ENCODE peak calls at places on chromosomes 2 and 18, in ten cellular contexts. One of them, this sample, is unnamed.

GRCh38 chr2:133362061-133362476 is 206.2 kb downstream of the NCKAP5 start:
- DNase-seq in DND-41: no peak
- DNase-seq in fibroblast of lung: peak
- DNase-seq in Karpas-422: no peak
- DNase-seq in adipocyte: peak
- DNase-seq in NT2/D1: no peak
- DNase-seq in neuronal stem cell: no peak
- DNase-seq in mesenchymal stem cell: peak
- DNase-seq in SK-N-SH: no peak
- DNase-seq in mammary epithelial cell: peak
- DNase-seq in this sample: no peak

GRCh38 chr2:120486946-120487345 is 141.0 kb downstream of the INHBB start:
- DNase-seq in Karpas-422: no peak
- DNase-seq in mammary epithelial cell: no peak
- DNase-seq in adipocyte: no peak
- DNase-seq in SK-N-SH: no peak
- DNase-seq in fibroblast of lung: no peak
- DNase-seq in mesenchymal stem cell: peak
- DNase-seq in NT2/D1: no peak
- DNase-seq in DND-41: no peak
- DNase-seq in neuronal stem cell: no peak
- DNase-seq in this sample: no peak

GRCh38 chr2:200634231-200634964 is 48.6 kb downstream of the AOX1 start:
- DNase-seq in SK-N-SH: no peak
- DNase-seq in fibroblast of lung: no peak
- DNase-seq in DND-41: no peak
- DNase-seq in adipocyte: no peak
- DNase-seq in NT2/D1: no peak
- DNase-seq in Karpas-422: no peak
- DNase-seq in mammary epithelial cell: no peak
- DNase-seq in neuronal stem cell: no peak
- DNase-seq in mesenchymal stem cell: no peak
- DNase-seq in this sample: no peak

GRCh38 chr2:210046851-210047486 is 44.5 kb downstream of the RPE start:
- DNase-seq in NT2/D1: peak
- DNase-seq in adipocyte: no peak
- DNase-seq in mesenchymal stem cell: no peak
- DNase-seq in fibroblast of lung: no peak
- DNase-seq in Karpas-422: no peak
- DNase-seq in mammary epithelial cell: no peak
- DNase-seq in neuronal stem cell: no peak
- DNase-seq in SK-N-SH: no peak
- DNase-seq in DND-41: no peak
- DNase-seq in this sample: no peak

GRCh38 chr2:232203166-232203891 is 175.2 kb upstream of the ALPP start:
- DNase-seq in neuronal stem cell: no peak
- DNase-seq in DND-41: no peak
- DNase-seq in mesenchymal stem cell: no peak
- DNase-seq in SK-N-SH: no peak
- DNase-seq in NT2/D1: no peak
- DNase-seq in Karpas-422: no peak
- DNase-seq in adipocyte: no peak
- DNase-seq in mammary epithelial cell: no peak
- DNase-seq in fibroblast of lung: peak
- DNase-seq in this sample: no peak

GRCh38 chr2:234334146-234334545 is 162.7 kb downstream of the ARL4C start:
- DNase-seq in mesenchymal stem cell: peak
- DNase-seq in neuronal stem cell: no peak
- DNase-seq in NT2/D1: peak
- DNase-seq in adipocyte: no peak
- DNase-seq in fibroblast of lung: no peak
- DNase-seq in Karpas-422: no peak
- DNase-seq in mammary epithelial cell: peak
- DNase-seq in DND-41: no peak
- DNase-seq in SK-N-SH: peak
- DNase-seq in this sample: no peak

GRCh38 chr2:223459328-223459939 is 142.7 kb downstream of the SCG2 start:
- DNase-seq in DND-41: no peak
- DNase-seq in mesenchymal stem cell: peak
- DNase-seq in adipocyte: peak
- DNase-seq in SK-N-SH: peak
- DNase-seq in mammary epithelial cell: peak
- DNase-seq in fibroblast of lung: peak
- DNase-seq in Karpas-422: peak
- DNase-seq in neuronal stem cell: no peak
- DNase-seq in NT2/D1: no peak
- DNase-seq in this sample: peak

GRCh38 chr2:29606105-29606871 is 315.1 kb downstream of the ALK start:
- DNase-seq in mammary epithelial cell: peak
- DNase-seq in fibroblast of lung: peak
- DNase-seq in Karpas-422: no peak
- DNase-seq in neuronal stem cell: no peak
- DNase-seq in DND-41: no peak
- DNase-seq in adipocyte: peak
- DNase-seq in NT2/D1: no peak
- DNase-seq in mesenchymal stem cell: peak
- DNase-seq in SK-N-SH: no peak
- DNase-seq in this sample: no peak

GRCh38 chr18:30177056-30177455 is 865.5 kb downstream of the DSC3 start:
- DNase-seq in adipocyte: peak
- DNase-seq in fibroblast of lung: peak
- DNase-seq in DND-41: no peak
- DNase-seq in NT2/D1: no peak
- DNase-seq in mesenchymal stem cell: peak
- DNase-seq in Karpas-422: no peak
- DNase-seq in SK-N-SH: no peak
- DNase-seq in neuronal stem cell: no peak
- DNase-seq in mammary epithelial cell: peak
- DNase-seq in this sample: no peak

GRCh38 chr2:202149155-202149762 is 76.2 kb downstream of the KIAA2012 start:
- DNase-seq in NT2/D1: peak
- DNase-seq in mesenchymal stem cell: no peak
- DNase-seq in adipocyte: no peak
- DNase-seq in SK-N-SH: no peak
- DNase-seq in mammary epithelial cell: peak
- DNase-seq in neuronal stem cell: peak
- DNase-seq in DND-41: no peak
- DNase-seq in fibroblast of lung: peak
- DNase-seq in Karpas-422: peak
- DNase-seq in this sample: no peak

GRCh38 chr2:33477473-33478468 is 1.3 kb downstream of the RASGRP3 start:
- DNase-seq in mesenchymal stem cell: peak
- DNase-seq in Karpas-422: peak
- DNase-seq in mammary epithelial cell: no peak
- DNase-seq in SK-N-SH: no peak
- DNase-seq in adipocyte: no peak
- DNase-seq in NT2/D1: no peak
- DNase-seq in DND-41: no peak
- DNase-seq in fibroblast of lung: no peak
- DNase-seq in neuronal stem cell: no peak
- DNase-seq in this sample: no peak

GRCh38 chr2:80016166-80016565 is 288.4 kb downstream of the LRRTM1 start:
- DNase-seq in SK-N-SH: no peak
- DNase-seq in fibroblast of lung: no peak
- DNase-seq in adipocyte: no peak
- DNase-seq in mammary epithelial cell: no peak
- DNase-seq in mesenchymal stem cell: no peak
- DNase-seq in NT2/D1: no peak
- DNase-seq in neuronal stem cell: no peak
- DNase-seq in Karpas-422: no peak
- DNase-seq in DND-41: no peak
- DNase-seq in this sample: no peak

GRCh38 chr2:18479901-18480369 is 80.5 kb downstream of the RDH14 start:
- DNase-seq in SK-N-SH: no peak
- DNase-seq in NT2/D1: no peak
- DNase-seq in neuronal stem cell: no peak
- DNase-seq in adipocyte: peak
- DNase-seq in DND-41: no peak
- DNase-seq in mammary epithelial cell: no peak
- DNase-seq in Karpas-422: no peak
- DNase-seq in mesenchymal stem cell: no peak
- DNase-seq in fibroblast of lung: peak
- DNase-seq in this sample: no peak

GRCh38 chr2:23367760-23368159 is 17.2 kb upstream of the KLHL29 start:
- DNase-seq in fibroblast of lung: peak
- DNase-seq in adipocyte: peak
- DNase-seq in mesenchymal stem cell: no peak
- DNase-seq in SK-N-SH: no peak
- DNase-seq in neuronal stem cell: no peak
- DNase-seq in DND-41: no peak
- DNase-seq in NT2/D1: no peak
- DNase-seq in mammary epithelial cell: peak
- DNase-seq in Karpas-422: no peak
- DNase-seq in this sample: no peak
- H3K9ac ChIP-seq in fibroblast of lung: no peak
- H3K9ac ChIP-seq in adipocyte: peak
- H3K9ac ChIP-seq in mesenchymal stem cell: peak
- H3K9ac ChIP-seq in SK-N-SH: no peak
- H3K9ac ChIP-seq in neuronal stem cell: no peak
- H3K9ac ChIP-seq in DND-41: no peak
- H3K9ac ChIP-seq in NT2/D1: no peak
- H3K9ac ChIP-seq in mammary epithelial cell: no peak
- H3K9ac ChIP-seq in Karpas-422: no peak
- H3K9ac ChIP-seq in this sample: no peak

GRCh38 chr2:149657393-149657792 is 69.8 kb upstream of the MMADHC start:
- DNase-seq in mesenchymal stem cell: no peak
- DNase-seq in NT2/D1: no peak
- DNase-seq in Karpas-422: no peak
- DNase-seq in adipocyte: no peak
- DNase-seq in neuronal stem cell: no peak
- DNase-seq in mammary epithelial cell: no peak
- DNase-seq in fibroblast of lung: no peak
- DNase-seq in SK-N-SH: no peak
- DNase-seq in DND-41: no peak
- DNase-seq in this sample: no peak
- H3K9ac ChIP-seq in mesenchymal stem cell: no peak
- H3K9ac ChIP-seq in NT2/D1: no peak
- H3K9ac ChIP-seq in Karpas-422: no peak
- H3K9ac ChIP-seq in adipocyte: no peak
- H3K9ac ChIP-seq in neuronal stem cell: no peak
- H3K9ac ChIP-seq in mammary epithelial cell: no peak
- H3K9ac ChIP-seq in fibroblast of lung: no peak
- H3K9ac ChIP-seq in SK-N-SH: no peak
- H3K9ac ChIP-seq in DND-41: no peak
- H3K9ac ChIP-seq in this sample: no peak

GRCh38 chr2:110103060-110103961 is 12.3 kb downstream of the MALL start:
- DNase-seq in neuronal stem cell: no peak
- DNase-seq in mammary epithelial cell: no peak
- DNase-seq in DND-41: no peak
- DNase-seq in adipocyte: no peak
- DNase-seq in Karpas-422: peak
- DNase-seq in mesenchymal stem cell: no peak
- DNase-seq in NT2/D1: no peak
- DNase-seq in fibroblast of lung: no peak
- DNase-seq in SK-N-SH: no peak
- DNase-seq in this sample: no peak

GRCh38 chr2:110101280-110101844 is 14.3 kb downstream of the MALL start:
- DNase-seq in NT2/D1: no peak
- DNase-seq in SK-N-SH: peak
- DNase-seq in DND-41: peak
- DNase-seq in neuronal stem cell: no peak
- DNase-seq in Karpas-422: no peak
- DNase-seq in fibroblast of lung: peak
- DNase-seq in mesenchymal stem cell: peak
- DNase-seq in adipocyte: peak
- DNase-seq in mammary epithelial cell: peak
- DNase-seq in this sample: peak

GRCh38 chr2:110099471-110100225 is 16.0 kb downstream of the MALL start:
- DNase-seq in adipocyte: no peak
- DNase-seq in DND-41: no peak
- DNase-seq in fibroblast of lung: no peak
- DNase-seq in neuronal stem cell: no peak
- DNase-seq in NT2/D1: no peak
- DNase-seq in SK-N-SH: no peak
- DNase-seq in Karpas-422: no peak
- DNase-seq in mammary epithelial cell: no peak
- DNase-seq in mesenchymal stem cell: no peak
- DNase-seq in this sample: no peak

GRCh38 chr2:110104025-110104771 is 11.4 kb downstream of the MALL start:
- DNase-seq in mesenchymal stem cell: no peak
- DNase-seq in Karpas-422: no peak
- DNase-seq in fibroblast of lung: peak
- DNase-seq in SK-N-SH: no peak
- DNase-seq in mammary epithelial cell: no peak
- DNase-seq in neuronal stem cell: no peak
- DNase-seq in adipocyte: no peak
- DNase-seq in NT2/D1: no peak
- DNase-seq in DND-41: no peak
- DNase-seq in this sample: no peak

DNA sequence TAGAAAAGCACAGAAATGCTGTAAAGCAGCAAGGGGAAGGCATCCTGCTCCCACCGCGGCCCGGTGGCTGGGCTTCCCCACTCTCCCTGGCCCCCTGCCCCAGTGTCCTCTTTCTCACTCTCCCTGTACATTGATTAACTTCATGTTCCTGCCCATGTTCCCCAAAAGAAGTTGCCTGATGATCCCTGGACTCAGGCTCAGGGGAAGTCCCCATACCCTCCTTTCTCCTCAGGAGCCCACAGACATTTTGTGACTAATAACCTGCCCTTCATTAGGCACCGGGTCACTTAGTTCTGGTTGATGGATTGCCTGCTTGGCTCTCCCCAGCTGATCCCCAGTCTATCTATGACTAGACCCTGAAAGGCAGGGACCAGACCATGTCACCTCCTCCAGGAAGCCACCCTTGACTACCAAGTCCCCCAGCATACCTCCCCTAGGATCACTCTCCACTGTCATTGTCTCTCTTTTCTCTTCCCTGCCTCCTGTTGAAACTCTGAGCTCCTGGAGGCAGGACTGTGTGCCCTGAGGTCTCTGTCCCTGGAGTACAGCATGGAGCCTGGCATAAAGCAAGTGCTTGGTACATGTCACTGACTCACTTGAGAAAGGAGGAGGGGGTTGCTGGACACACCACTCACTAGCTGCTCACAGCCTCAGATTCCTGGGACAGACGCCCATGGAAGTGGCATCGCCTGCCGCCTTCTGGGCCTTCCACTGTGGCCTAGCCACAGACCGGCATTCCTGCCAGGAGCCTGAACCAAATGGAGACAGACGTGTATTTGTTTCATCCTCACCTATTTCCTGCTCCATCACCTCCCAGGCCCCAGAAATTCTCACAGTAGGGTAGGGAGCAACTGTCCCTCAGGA is 13.5 kb downstream of the MALL start:
- DNase-seq in DND-41: no peak
- DNase-seq in adipocyte: peak
- DNase-seq in mesenchymal stem cell: peak
- DNase-seq in mammary epithelial cell: peak
- DNase-seq in fibroblast of lung: peak
- DNase-seq in neuronal stem cell: no peak
- DNase-seq in SK-N-SH: peak
- DNase-seq in NT2/D1: no peak
- DNase-seq in Karpas-422: no peak
- DNase-seq in this sample: no peak
- H3K9ac ChIP-seq in DND-41: no peak
- H3K9ac ChIP-seq in adipocyte: peak
- H3K9ac ChIP-seq in mesenchymal stem cell: peak
- H3K9ac ChIP-seq in mammary epithelial cell: peak
- H3K9ac ChIP-seq in fibroblast of lung: peak
- H3K9ac ChIP-seq in neuronal stem cell: no peak
- H3K9ac ChIP-seq in SK-N-SH: peak
- H3K9ac ChIP-seq in NT2/D1: no peak
- H3K9ac ChIP-seq in Karpas-422: no peak
- H3K9ac ChIP-seq in this sample: peak

GRCh38 chr2:170715062-170715931 is at the start of gene SP5:
- DNase-seq in neuronal stem cell: peak
- DNase-seq in mesenchymal stem cell: peak
- DNase-seq in DND-41: no peak
- DNase-seq in adipocyte: peak
- DNase-seq in Karpas-422: no peak
- DNase-seq in SK-N-SH: peak
- DNase-seq in fibroblast of lung: peak
- DNase-seq in mammary epithelial cell: no peak
- DNase-seq in NT2/D1: no peak
- DNase-seq in this sample: peak
- H3K9ac ChIP-seq in neuronal stem cell: peak
- H3K9ac ChIP-seq in mesenchymal stem cell: peak
- H3K9ac ChIP-seq in DND-41: no peak
- H3K9ac ChIP-seq in adipocyte: no peak
- H3K9ac ChIP-seq in Karpas-422: no peak
- H3K9ac ChIP-seq in SK-N-SH: no peak
- H3K9ac ChIP-seq in fibroblast of lung: no peak
- H3K9ac ChIP-seq in mammary epithelial cell: no peak
- H3K9ac ChIP-seq in NT2/D1: peak
- H3K9ac ChIP-seq in this sample: peak